ENCODE peak calls at places on chromosomes 7 and 10, in eight cellular contexts. D is heart left ventricle; U is suprapubic skin; K is effector memory CD4-positive, alpha-beta T cell; I is colonic mucosa; Q is uterus; F is pancreas; A is neuronal stem cell. G is an unnamed sample. For H3K36me3, the result is how much of the 10 kb centered on the place peaks cover.

GRCh38 chr7:101668726-101669125 is 39.6 kb upstream of the MYL10 start:
- DNase-seq in D (no peak), U (no peak), K (no peak), I (no peak), Q (no peak), F (no peak), A (no peak), G (no peak)

GRCh38 chr7:149799397-149800168 is 26.2 kb upstream of the ZNF467 start:
- DNase-seq in D (peak), U (no peak), K (peak), I (peak), Q (no peak), F (peak), A (peak), G (peak)

GRCh38 chr10:23310443-23310842 is 34.2 kb downstream of the C10orf67 start:
- DNase-seq in D (peak), U (no peak), K (no peak), I (no peak), Q (no peak), F (no peak), A (no peak), G (no peak)

GRCh38 chr10:132198068-132198370 is 11.3 kb downstream of the DPYSL4 start:
- DNase-seq in D (no peak), U (peak), K (no peak), I (no peak), Q (no peak), F (no peak), A (no peak), G (no peak)

GRCh38 chr10:119335671-119336353 is 128.4 kb downstream of the GRK5 start:
- DNase-seq in D (peak), U (no peak), K (no peak), I (no peak), Q (no peak), F (no peak), A (no peak), G (no peak)

GRCh38 chr7:5661941-5662340 is 119.5 kb downstream of the RNF216 start:
- DNase-seq in D (no peak), U (no peak), K (no peak), I (no peak), Q (no peak), F (no peak), A (no peak), G (no peak)

GRCh38 chr7:14834888-14835287 is 67.7 kb downstream of the DGKB start:
- DNase-seq in D (no peak), U (no peak), K (no peak), I (no peak), Q (no peak), F (no peak), A (no peak), G (no peak)

GRCh38 chr10:132417957-132418441 is 21.0 kb downstream of the PWWP2B start:
- DNase-seq in D (no peak), U (no peak), K (no peak), I (no peak), Q (no peak), F (no peak), A (no peak), G (no peak)

GRCh38 chr7:43693687-43694398 is 35.5 kb downstream of the COA1 start:
- DNase-seq in D (no peak), U (no peak), K (no peak), I (no peak), Q (no peak), F (no peak), A (no peak), G (no peak)

GRCh38 chr7:113797420-113797995 is 121.3 kb downstream of the PPP1R3A start:
- DNase-seq in D (no peak), U (no peak), K (no peak), I (no peak), Q (no peak), F (no peak), A (no peak), G (no peak)

GRCh38 chr10:73253226-73253557 is 748 bp upstream of the MRPS16 start:
- DNase-seq in D (no peak), U (no peak), K (no peak), I (peak), Q (no peak), F (no peak), A (no peak), G (no peak)

GRCh38 chr10:70135684-70136083 is 3.1 kb upstream of the AIFM2 start:
- DNase-seq in D (no peak), U (peak), K (no peak), I (no peak), Q (peak), F (no peak), A (no peak), G (no peak)

GRCh38 chr7:157434231-157434630 is 97.4 kb downstream of the DNAJB6 start:
- DNase-seq in D (no peak), U (no peak), K (no peak), I (no peak), Q (no peak), F (no peak), A (no peak), G (no peak)

GRCh38 chr10:53063805-53064204 is 291.2 kb upstream of the MBL2 start:
- DNase-seq in D (no peak), U (no peak), K (no peak), I (no peak), Q (no peak), F (no peak), A (no peak), G (no peak)

GRCh38 chr7:43467406-43467805 is 115.5 kb upstream of the STK17A start:
- DNase-seq in D (no peak), U (no peak), K (no peak), I (no peak), Q (no peak), F (no peak), A (no peak), G (no peak)

GRCh38 chr10:89553064-89553734 is 17.8 kb upstream of the SLC16A12 start:
- DNase-seq in D (no peak), U (no peak), K (no peak), I (no peak), Q (no peak), F (no peak), A (no peak), G (no peak)

GRCh38 chr10:7054915-7055314 is 355.9 kb downstream of the SFMBT2 start:
- DNase-seq in D (no peak), U (no peak), K (no peak), I (no peak), Q (no peak), F (no peak), A (no peak), G (no peak)

GRCh38 chr7:13988011-13988410 is 1.5 kb downstream of the ETV1 start:
- DNase-seq in D (peak), U (no peak), K (no peak), I (no peak), Q (no peak), F (no peak), A (no peak), G (no peak)

GRCh38 chr10:125127110-125127509 is 33.3 kb downstream of the CTBP2 start:
- DNase-seq in D (no peak), U (no peak), K (no peak), I (no peak), Q (no peak), F (no peak), A (no peak), G (no peak)

GRCh38 chr7:100464210-100464660 is at the start of gene SPACDR:
- DNase-seq in D (no peak), U (no peak), K (no peak), I (no peak), Q (no peak), F (no peak), A (no peak), G (no peak)

GRCh38 chr10:84310470-84310869 is 17.9 kb upstream of the CCSER2 start:
- DNase-seq in D (no peak), U (no peak), K (no peak), I (no peak), Q (no peak), F (no peak), A (no peak), G (no peak)

GRCh38 chr7:13880789-13881188 is 108.7 kb downstream of the ETV1 start:
- DNase-seq in D (no peak), U (no peak), K (no peak), I (no peak), Q (no peak), F (no peak), A (no peak), G (no peak)

GRCh38 chr10:117007080-117007479 is 2.1 kb upstream of the SHTN1 start:
- DNase-seq in D (no peak), U (no peak), K (no peak), I (no peak), Q (no peak), F (no peak), A (no peak), G (no peak)

GRCh38 chr10:60467202-60467546 is 77.5 kb upstream of the ANK3 start:
- DNase-seq in D (no peak), U (no peak), K (no peak), I (no peak), Q (no peak), F (no peak), A (no peak), G (no peak)

GRCh38 chr7:121960678-121961461 is 87.9 kb downstream of the PTPRZ1 start:
- DNase-seq in D (no peak), U (no peak), K (no peak), I (no peak), Q (no peak), F (no peak), A (no peak), G (no peak)

GRCh38 chr10:84059526-84059925 is 79.8 kb upstream of the GHITM start:
- DNase-seq in D (no peak), U (no peak), K (no peak), I (no peak), Q (no peak), F (no peak), A (no peak), G (no peak)

GRCh38 chr7:50920031-50920635 is 137.4 kb upstream of the GRB10 start:
- DNase-seq in D (no peak), U (no peak), K (no peak), I (no peak), Q (no peak), F (no peak), A (no peak), G (no peak)

GRCh38 chr10:121573541-121573941 is 24.7 kb downstream of the FGFR2 start:
- DNase-seq in D (no peak), U (no peak), K (no peak), I (no peak), Q (no peak), F (no peak), A (no peak), G (no peak)
- H3K36me3 ChIP-seq in D (under half), U (under half), K (under half), I (under half), Q (under half), F (under half), A (under half), G (under half)

GRCh38 chr7:32071466-32072091 is 1.4 kb upstream of the PDE1C start:
- DNase-seq in D (no peak), U (no peak), K (no peak), I (no peak), Q (no peak), F (no peak), A (no peak), G (no peak)

GRCh38 chr7:32069251-32069650 is 956 bp downstream of the PDE1C start:
- DNase-seq in D (no peak), U (no peak), K (no peak), I (no peak), Q (no peak), F (no peak), A (no peak), G (no peak)

GRCh38 chr7:32072397-32072796 is 2.2 kb upstream of the PDE1C start:
- DNase-seq in D (no peak), U (no peak), K (no peak), I (no peak), Q (no peak), F (no peak), A (no peak), G (no peak)

GRCh38 chr7:32070051-32070405 is 179 bp downstream of the PDE1C start:
- DNase-seq in D (no peak), U (no peak), K (no peak), I (no peak), Q (no peak), F (no peak), A (no peak), G (no peak)

DNA sequence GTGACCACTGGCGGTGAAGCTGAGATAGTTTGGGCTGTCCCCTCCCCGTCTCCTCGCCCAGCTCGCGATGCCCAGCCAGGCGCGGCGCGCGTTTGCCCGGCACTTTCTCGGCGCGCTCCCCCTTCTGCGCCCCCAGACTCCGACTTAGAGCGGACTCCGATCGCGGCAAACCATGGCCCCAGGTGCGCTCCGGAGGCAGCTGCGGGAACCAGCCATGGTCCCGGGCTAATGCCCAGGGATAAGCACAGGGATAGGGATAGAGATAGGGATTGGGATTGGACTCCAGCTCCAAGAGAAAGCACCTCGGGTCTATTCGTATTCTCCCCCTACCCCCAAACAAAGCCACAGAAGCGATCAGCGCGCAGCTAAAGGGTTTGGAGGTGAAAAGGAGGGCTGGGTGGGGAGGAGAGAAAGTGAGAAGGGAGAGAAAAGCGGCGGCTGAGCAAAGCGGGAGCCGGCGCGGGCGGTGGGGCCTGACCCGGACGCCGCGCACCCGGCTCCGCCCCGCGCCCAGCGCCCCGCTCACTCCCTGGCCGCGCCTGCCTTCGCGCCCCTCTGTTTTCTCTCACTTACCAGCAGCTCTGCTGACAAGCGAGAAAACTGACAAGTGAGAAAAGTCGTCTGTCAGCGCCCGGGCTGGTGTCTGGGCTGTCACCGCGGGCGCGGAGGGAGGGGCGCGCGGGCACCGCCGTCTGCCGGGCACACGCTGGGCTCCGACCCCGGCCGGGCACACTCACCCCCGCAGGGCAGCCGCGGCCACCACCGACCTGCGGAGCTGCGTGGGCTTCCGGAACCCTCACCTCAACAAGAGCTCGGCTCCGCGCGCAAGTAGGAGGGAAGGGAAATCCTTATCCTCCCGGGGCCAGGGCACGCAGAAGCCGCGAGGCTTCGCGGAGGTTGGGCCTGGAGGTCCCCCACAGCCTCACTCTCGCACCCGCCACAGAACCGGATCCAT is at the start of gene PDE1C:
- DNase-seq in D (peak), U (no peak), K (no peak), I (no peak), Q (peak), F (no peak), A (peak), G (no peak)
- H3K4me3 ChIP-seq in D (peak), U (peak), K (no peak), I (peak), Q (peak), F (peak), A (peak), G (no peak)

DNA sequence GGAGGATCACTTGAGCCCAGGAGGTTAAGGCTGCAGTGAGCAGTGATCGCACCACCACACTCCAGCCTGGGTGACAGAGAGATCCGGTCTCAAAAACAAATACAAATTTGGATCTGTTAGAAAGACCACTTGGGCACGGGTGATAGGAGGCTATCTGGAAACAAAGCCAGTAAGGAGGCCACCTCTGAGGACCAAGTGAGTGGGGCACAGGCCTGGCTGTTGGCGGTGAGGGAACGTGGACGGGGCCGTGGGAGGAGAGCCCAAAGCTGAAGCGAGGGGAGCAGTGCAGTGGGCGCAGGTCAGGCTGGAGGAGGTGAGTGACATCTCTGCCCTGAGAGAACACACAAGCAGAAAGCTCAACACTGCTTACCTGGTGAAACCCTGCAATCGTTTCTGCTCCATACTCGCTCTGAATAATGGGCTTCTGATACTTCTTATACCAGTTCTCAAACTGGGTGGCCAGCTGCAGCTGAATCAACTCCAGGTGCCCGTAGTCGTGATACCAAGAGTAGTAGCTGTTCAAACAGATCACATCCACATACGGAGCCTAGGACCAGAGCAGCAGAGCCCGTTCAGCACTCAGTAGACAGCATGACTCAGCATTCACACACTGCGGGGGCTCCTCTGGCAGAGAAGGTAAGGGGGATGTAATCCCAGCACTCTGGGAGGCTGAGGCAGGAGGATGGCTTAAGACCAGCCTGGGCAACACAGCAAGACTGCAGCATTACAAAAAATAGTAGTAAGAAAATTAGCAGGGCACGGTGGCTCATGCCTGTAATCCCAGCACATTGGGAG is 14.5 kb downstream of the GUSB start:
- DNase-seq in D (no peak), U (no peak), K (no peak), I (no peak), Q (no peak), F (no peak), A (no peak), G (no peak)
- H3K36me3 ChIP-seq in D (under half), U (half or more), K (half or more), I (under half), Q (under half), F (under half), A (half or more), G (under half)

GRCh38 chr10:11051001-11051324 is 33.3 kb downstream of the CELF2 start:
- DNase-seq in D (no peak), U (no peak), K (no peak), I (no peak), Q (no peak), F (no peak), A (no peak), G (no peak)
- H3K4me3 ChIP-seq in D (no peak), U (no peak), K (no peak), I (no peak), Q (no peak), F (no peak), A (no peak), G (no peak)

GRCh38 chr10:77849039-77849664 is 77.4 kb downstream of the DLG5 start:
- DNase-seq in D (no peak), U (no peak), K (no peak), I (peak), Q (no peak), F (no peak), A (peak), G (no peak)
- H3K36me3 ChIP-seq in D (under half), U (under half), K (under half), I (under half), Q (under half), F (under half), A (half or more), G (under half)

DNA sequence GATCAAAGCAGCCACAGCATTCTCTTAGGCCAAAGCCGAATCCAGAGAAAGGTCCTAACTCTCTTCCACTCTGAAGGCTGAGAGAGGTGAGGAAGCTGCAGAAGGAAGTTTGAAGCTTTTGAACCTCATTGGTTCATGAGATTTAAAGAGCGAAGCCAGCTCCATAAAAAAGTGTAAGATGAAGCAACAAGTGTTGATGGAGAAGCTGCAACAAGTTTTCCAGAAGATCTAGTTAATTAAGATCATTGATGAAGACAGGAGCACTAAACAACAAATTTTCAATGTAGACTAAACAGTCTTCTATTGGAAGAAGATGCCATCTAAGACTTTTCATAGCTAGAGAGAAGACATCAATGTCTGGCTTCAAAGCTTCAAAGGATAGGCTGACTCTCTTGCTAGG is 17.7 kb upstream of the GALNTL5 start:
- DNase-seq in D (no peak), U (no peak), K (no peak), I (no peak), Q (no peak), F (no peak), A (no peak), G (no peak)
- H3K4me3 ChIP-seq in D (no peak), U (no peak), K (no peak), I (no peak), Q (no peak), F (no peak), A (no peak), G (no peak)

GRCh38 chr7:9955138-9955537 is 1018.5 kb upstream of the PHF14 start:
- DNase-seq in D (no peak), U (no peak), K (no peak), I (no peak), Q (no peak), F (no peak), A (no peak), G (no peak)
- H3K36me3 ChIP-seq in D (under half), U (under half), K (under half), I (under half), Q (under half), F (under half), A (under half), G (under half)